ENCODE peak calls at places on chromosomes 6 and 20, in ten cellular contexts. One of them, this sample, is unnamed.

GRCh38 chr20:61186771-61187170 is 65.3 kb upstream of the CDH4 start:
- DNase-seq in choroid plexus epithelial cell: peak; percentile 53
- DNase-seq in brain microvascular endothelial cell: peak; percentile 45
- DNase-seq in BJ: no peak
- DNase-seq in prostate gland: no peak
- DNase-seq in GM12878: no peak
- DNase-seq in stomach: no peak
- DNase-seq in sigmoid colon: no peak
- DNase-seq in uterus: no peak
- DNase-seq in fibroblast of lung: peak; percentile 70
- DNase-seq in this sample: no peak

GRCh38 chr6:4805553-4806307 is 29.5 kb downstream of the CDYL start:
- DNase-seq in prostate gland: peak; percentile 34
- DNase-seq in fibroblast of lung: peak; percentile 48
- DNase-seq in choroid plexus epithelial cell: peak; percentile 57
- DNase-seq in BJ: no peak
- DNase-seq in stomach: peak; percentile 71
- DNase-seq in GM12878: no peak
- DNase-seq in uterus: peak; percentile 43
- DNase-seq in brain microvascular endothelial cell: no peak
- DNase-seq in sigmoid colon: peak; percentile 68
- DNase-seq in this sample: no peak

GRCh38 chr20:14067631-14068030 is 72.3 kb downstream of the MACROD2 start:
- DNase-seq in GM12878: no peak
- DNase-seq in stomach: no peak
- DNase-seq in prostate gland: no peak
- DNase-seq in sigmoid colon: no peak
- DNase-seq in brain microvascular endothelial cell: no peak
- DNase-seq in choroid plexus epithelial cell: no peak
- DNase-seq in BJ: no peak
- DNase-seq in fibroblast of lung: no peak
- DNase-seq in uterus: no peak
- DNase-seq in this sample: no peak

GRCh38 chr6:104887350-104887749 is 27.6 kb upstream of the HACE1 start:
- DNase-seq in GM12878: no peak
- DNase-seq in stomach: no peak
- DNase-seq in choroid plexus epithelial cell: peak; percentile 42
- DNase-seq in sigmoid colon: no peak
- DNase-seq in prostate gland: no peak
- DNase-seq in brain microvascular endothelial cell: peak; percentile 9
- DNase-seq in uterus: no peak
- DNase-seq in BJ: no peak
- DNase-seq in fibroblast of lung: peak; percentile 43
- DNase-seq in this sample: no peak

GRCh38 chr6:3377536-3378397 is 79.1 kb downstream of the SLC22A23 start:
- DNase-seq in GM12878: no peak
- DNase-seq in fibroblast of lung: peak; percentile 49
- DNase-seq in stomach: no peak
- DNase-seq in sigmoid colon: peak; percentile 25
- DNase-seq in BJ: no peak
- DNase-seq in brain microvascular endothelial cell: no peak
- DNase-seq in choroid plexus epithelial cell: peak; percentile 43
- DNase-seq in uterus: no peak
- DNase-seq in prostate gland: no peak
- DNase-seq in this sample: no peak

GRCh38 chr20:21166801-21167200 is 40.9 kb downstream of the KIZ start:
- DNase-seq in fibroblast of lung: no peak
- DNase-seq in stomach: no peak
- DNase-seq in GM12878: no peak
- DNase-seq in prostate gland: no peak
- DNase-seq in brain microvascular endothelial cell: no peak
- DNase-seq in BJ: no peak
- DNase-seq in choroid plexus epithelial cell: no peak
- DNase-seq in sigmoid colon: no peak
- DNase-seq in uterus: no peak
- DNase-seq in this sample: no peak

GRCh38 chr6:16735014-16735413 is 26.2 kb downstream of the ATXN1 start:
- DNase-seq in brain microvascular endothelial cell: no peak
- DNase-seq in prostate gland: no peak
- DNase-seq in uterus: no peak
- DNase-seq in sigmoid colon: no peak
- DNase-seq in GM12878: no peak
- DNase-seq in choroid plexus epithelial cell: no peak
- DNase-seq in BJ: no peak
- DNase-seq in stomach: no peak
- DNase-seq in fibroblast of lung: no peak
- DNase-seq in this sample: no peak

GRCh38 chr20:21796059-21796458 is 90.6 kb downstream of the PAX1 start:
- DNase-seq in uterus: no peak
- DNase-seq in stomach: no peak
- DNase-seq in BJ: no peak
- DNase-seq in sigmoid colon: no peak
- DNase-seq in choroid plexus epithelial cell: no peak
- DNase-seq in GM12878: no peak
- DNase-seq in brain microvascular endothelial cell: no peak
- DNase-seq in prostate gland: no peak
- DNase-seq in fibroblast of lung: no peak
- DNase-seq in this sample: no peak

DNA sequence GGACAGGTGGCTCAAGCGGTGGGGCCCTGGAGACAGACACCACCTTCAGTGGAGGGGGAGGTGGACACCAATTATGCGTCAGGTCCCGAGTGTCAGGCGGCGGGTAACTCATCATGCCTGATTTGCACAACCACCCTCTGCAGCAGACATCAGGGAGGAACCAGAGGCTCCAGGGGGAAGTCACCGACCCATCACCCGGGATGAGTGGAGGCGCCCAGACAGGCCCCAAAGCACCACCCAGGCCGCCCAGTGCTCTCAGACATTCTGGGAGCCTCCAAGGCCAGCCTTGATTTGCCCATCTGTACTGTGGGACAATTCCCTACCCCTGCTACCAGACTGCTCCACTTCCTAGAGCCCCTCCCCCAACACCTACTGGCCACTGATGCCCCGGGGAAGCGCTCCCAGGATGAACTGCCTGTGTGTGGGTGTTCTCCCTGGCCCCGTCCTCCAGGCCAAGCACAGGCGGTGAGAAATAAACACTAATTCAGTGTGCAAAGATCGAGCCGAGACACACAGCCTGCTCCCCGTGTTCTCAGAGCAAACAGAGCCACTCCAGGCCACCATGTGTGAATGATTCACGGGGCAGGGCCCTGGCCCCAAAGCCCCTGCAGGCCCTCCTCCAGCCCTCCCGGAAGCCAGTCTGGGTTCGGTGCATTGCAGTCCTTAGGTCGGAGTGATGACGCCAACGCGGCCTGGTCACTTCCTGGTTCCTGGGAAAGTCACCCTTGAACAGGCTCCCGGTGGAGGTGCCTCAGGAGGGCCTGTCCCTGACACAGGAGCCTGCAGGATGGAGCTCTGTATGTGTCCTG is 107.2 kb downstream of the ASXL1 start:
- DNase-seq in GM12878: no peak
- DNase-seq in prostate gland: no peak
- DNase-seq in BJ: no peak
- DNase-seq in choroid plexus epithelial cell: peak; percentile 94
- DNase-seq in brain microvascular endothelial cell: peak; percentile 88
- DNase-seq in stomach: peak; percentile 90
- DNase-seq in fibroblast of lung: peak; percentile 87
- DNase-seq in uterus: peak; percentile 63
- DNase-seq in sigmoid colon: peak; percentile 92
- DNase-seq in this sample: no peak
- H3K4me3 ChIP-seq in GM12878: no peak overlapping the region
- H3K4me3 ChIP-seq in prostate gland: no peak overlapping the region
- H3K4me3 ChIP-seq in BJ: no peak overlapping the region
- H3K4me3 ChIP-seq in choroid plexus epithelial cell: no peak overlapping the region
- H3K4me3 ChIP-seq in brain microvascular endothelial cell: no peak overlapping the region
- H3K4me3 ChIP-seq in stomach: no peak overlapping the region
- H3K4me3 ChIP-seq in fibroblast of lung: no peak overlapping the region
- H3K4me3 ChIP-seq in uterus: no peak overlapping the region
- H3K4me3 ChIP-seq in sigmoid colon: no peak overlapping the region
- H3K4me3 ChIP-seq in this sample: no peak overlapping the region

GRCh38 chr6:128487746-128488145 is 32.7 kb downstream of the PTPRK start:
- DNase-seq in prostate gland: no peak
- DNase-seq in GM12878: no peak
- DNase-seq in brain microvascular endothelial cell: peak; percentile 71
- DNase-seq in choroid plexus epithelial cell: peak; percentile 87
- DNase-seq in fibroblast of lung: peak; percentile 97
- DNase-seq in uterus: no peak
- DNase-seq in stomach: no peak
- DNase-seq in BJ: no peak
- DNase-seq in sigmoid colon: no peak
- DNase-seq in this sample: no peak

GRCh38 chr6:128482642-128483041 is 37.8 kb downstream of the PTPRK start:
- DNase-seq in BJ: no peak
- DNase-seq in stomach: no peak
- DNase-seq in brain microvascular endothelial cell: no peak
- DNase-seq in prostate gland: no peak
- DNase-seq in uterus: no peak
- DNase-seq in fibroblast of lung: no peak
- DNase-seq in choroid plexus epithelial cell: no peak
- DNase-seq in GM12878: no peak
- DNase-seq in sigmoid colon: no peak
- DNase-seq in this sample: no peak

GRCh38 chr6:128491041-128491642 is 29.3 kb downstream of the PTPRK start:
- DNase-seq in BJ: no peak
- DNase-seq in stomach: no peak
- DNase-seq in uterus: no peak
- DNase-seq in prostate gland: peak; percentile 66
- DNase-seq in choroid plexus epithelial cell: peak; percentile 49
- DNase-seq in brain microvascular endothelial cell: peak; percentile 41
- DNase-seq in sigmoid colon: no peak
- DNase-seq in fibroblast of lung: peak; percentile 78
- DNase-seq in GM12878: no peak
- DNase-seq in this sample: no peak

GRCh38 chr6:128483472-128484135 is 36.8 kb downstream of the PTPRK start:
- DNase-seq in brain microvascular endothelial cell: no peak
- DNase-seq in fibroblast of lung: no peak
- DNase-seq in uterus: no peak
- DNase-seq in BJ: no peak
- DNase-seq in sigmoid colon: no peak
- DNase-seq in stomach: no peak
- DNase-seq in prostate gland: no peak
- DNase-seq in choroid plexus epithelial cell: no peak
- DNase-seq in GM12878: no peak
- DNase-seq in this sample: no peak

DNA sequence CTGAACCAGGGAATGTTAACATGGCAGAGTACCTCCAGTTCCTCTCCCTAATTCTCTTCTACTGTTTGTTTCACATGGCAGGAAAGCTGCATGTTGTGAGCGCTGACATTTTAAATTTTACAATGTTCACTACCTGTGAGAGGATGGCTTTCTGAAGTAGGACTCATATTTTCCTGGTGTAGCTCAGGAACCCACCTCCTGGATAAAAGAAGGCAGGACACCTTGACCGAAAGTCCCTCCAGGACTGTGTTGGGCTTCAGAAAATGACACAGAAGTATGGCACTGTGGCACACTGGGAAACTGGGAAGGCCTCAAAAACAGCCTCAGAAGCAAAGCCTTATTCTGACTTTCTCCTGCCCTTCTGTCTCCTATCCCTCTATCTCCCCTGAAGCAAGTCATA is 33.3 kb downstream of the PTPRK start:
- DNase-seq in brain microvascular endothelial cell: no peak
- DNase-seq in fibroblast of lung: no peak
- DNase-seq in stomach: no peak
- DNase-seq in choroid plexus epithelial cell: peak; percentile 30
- DNase-seq in sigmoid colon: no peak
- DNase-seq in uterus: no peak
- DNase-seq in GM12878: no peak
- DNase-seq in BJ: no peak
- DNase-seq in prostate gland: no peak
- DNase-seq in this sample: no peak
- TF ChIP-seq CTCF in brain microvascular endothelial cell: peak; percentile 55
- TF ChIP-seq CTCF in fibroblast of lung: peak; percentile 14
- TF ChIP-seq CTCF in stomach: peak; percentile 6
- TF ChIP-seq CTCF in choroid plexus epithelial cell: peak; percentile 66
- TF ChIP-seq CTCF in sigmoid colon: no peak
- TF ChIP-seq CTCF in uterus: no peak
- TF ChIP-seq CTCF in GM12878: no peak
- TF ChIP-seq CTCF in BJ: peak; percentile 18
- TF ChIP-seq CTCF in prostate gland: no peak
- TF ChIP-seq CTCF in this sample: no peak

GRCh38 chr6:70112686-70113570 is 190.0 kb downstream of the COL9A1 start:
- DNase-seq in choroid plexus epithelial cell: no peak
- DNase-seq in uterus: no peak
- DNase-seq in brain microvascular endothelial cell: no peak
- DNase-seq in prostate gland: no peak
- DNase-seq in BJ: no peak
- DNase-seq in stomach: no peak
- DNase-seq in sigmoid colon: no peak
- DNase-seq in fibroblast of lung: no peak
- DNase-seq in GM12878: no peak
- DNase-seq in this sample: no peak

GRCh38 chr6:70111737-70112136 is 191.1 kb downstream of the COL9A1 start:
- DNase-seq in choroid plexus epithelial cell: no peak
- DNase-seq in uterus: no peak
- DNase-seq in stomach: no peak
- DNase-seq in BJ: no peak
- DNase-seq in brain microvascular endothelial cell: no peak
- DNase-seq in GM12878: no peak
- DNase-seq in sigmoid colon: no peak
- DNase-seq in prostate gland: no peak
- DNase-seq in fibroblast of lung: no peak
- DNase-seq in this sample: no peak

GRCh38 chr6:70108230-70108629 is 194.7 kb downstream of the COL9A1 start:
- DNase-seq in stomach: no peak
- DNase-seq in BJ: no peak
- DNase-seq in fibroblast of lung: peak; percentile 17
- DNase-seq in uterus: no peak
- DNase-seq in GM12878: peak; percentile 21
- DNase-seq in brain microvascular endothelial cell: peak; percentile 18
- DNase-seq in sigmoid colon: no peak
- DNase-seq in prostate gland: no peak
- DNase-seq in choroid plexus epithelial cell: peak; percentile 66
- DNase-seq in this sample: no peak

DNA sequence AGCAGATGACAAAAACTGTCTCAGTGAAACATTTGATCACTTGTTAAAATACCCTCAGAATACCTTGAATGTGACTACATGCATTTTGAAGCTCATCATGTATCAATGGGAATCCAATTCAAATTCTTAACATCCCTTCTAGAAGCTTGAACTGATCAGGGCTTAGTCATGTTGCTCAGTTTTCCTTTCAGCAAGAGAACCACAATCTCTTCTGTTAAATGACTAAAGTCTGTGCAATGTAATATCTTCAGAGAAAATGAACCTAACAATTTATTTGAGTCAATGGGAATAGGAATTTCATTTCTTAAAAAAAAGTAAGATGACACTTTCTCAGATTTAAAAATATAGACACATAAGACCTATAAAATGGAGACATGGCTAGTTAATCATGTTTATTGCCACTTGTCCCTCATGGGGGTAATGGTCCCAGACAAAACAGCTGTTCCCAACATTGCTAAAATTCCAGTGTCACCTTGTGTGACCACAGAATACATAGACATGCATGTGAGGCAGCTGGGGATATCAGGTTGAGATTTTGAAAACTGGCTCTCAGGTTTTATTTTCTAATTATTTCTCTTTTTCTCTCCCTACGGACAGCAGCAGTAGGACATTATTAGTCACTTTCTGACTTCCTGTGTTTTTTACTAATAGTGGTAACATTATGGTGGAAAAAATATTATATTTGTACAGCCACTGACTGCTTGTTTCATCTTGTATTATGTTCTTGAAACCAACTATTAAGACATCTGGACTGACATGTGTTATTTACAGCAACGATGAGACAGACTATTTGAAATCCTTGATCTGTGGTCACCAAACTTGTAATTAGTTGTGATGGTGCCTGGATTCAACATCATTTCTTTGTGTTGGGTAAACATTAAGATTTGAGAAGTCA is 192.5 kb downstream of the COL9A1 start:
- DNase-seq in choroid plexus epithelial cell: peak; percentile 8
- DNase-seq in fibroblast of lung: peak; percentile 15
- DNase-seq in BJ: peak; percentile 4
- DNase-seq in brain microvascular endothelial cell: no peak
- DNase-seq in GM12878: no peak
- DNase-seq in prostate gland: no peak
- DNase-seq in uterus: no peak
- DNase-seq in stomach: no peak
- DNase-seq in sigmoid colon: no peak
- DNase-seq in this sample: no peak
- H3K4me3 ChIP-seq in choroid plexus epithelial cell: no peak overlapping the region
- H3K4me3 ChIP-seq in fibroblast of lung: no peak overlapping the region
- H3K4me3 ChIP-seq in BJ: no peak overlapping the region
- H3K4me3 ChIP-seq in brain microvascular endothelial cell: no peak overlapping the region
- H3K4me3 ChIP-seq in GM12878: no peak overlapping the region
- H3K4me3 ChIP-seq in prostate gland: no peak overlapping the region
- H3K4me3 ChIP-seq in uterus: no peak overlapping the region
- H3K4me3 ChIP-seq in stomach: no peak overlapping the region
- H3K4me3 ChIP-seq in sigmoid colon: no peak overlapping the region
- H3K4me3 ChIP-seq in this sample: no peak overlapping the region

DNA sequence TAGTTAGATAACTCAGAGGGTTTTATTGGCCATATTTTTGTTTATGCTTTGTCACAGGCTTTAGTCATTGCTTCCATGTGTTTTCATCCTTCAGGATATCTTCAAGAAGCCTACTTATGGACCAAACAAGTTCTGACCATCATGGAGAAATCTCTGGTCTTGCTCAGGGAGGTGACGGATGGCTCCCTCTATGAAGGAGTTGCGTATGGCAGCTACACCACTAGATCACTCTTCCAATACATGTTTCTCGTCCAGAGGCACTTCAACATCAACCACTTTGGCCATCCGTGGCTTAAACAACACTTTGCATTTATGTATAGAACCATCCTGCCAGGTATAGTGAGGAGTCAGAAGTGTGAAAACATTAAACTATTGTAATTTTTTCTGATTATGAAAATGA is 30.3 kb upstream of the CALHM6 start:
- DNase-seq in prostate gland: no peak
- DNase-seq in brain microvascular endothelial cell: no peak
- DNase-seq in choroid plexus epithelial cell: no peak
- DNase-seq in BJ: no peak
- DNase-seq in sigmoid colon: no peak
- DNase-seq in stomach: no peak
- DNase-seq in fibroblast of lung: no peak
- DNase-seq in GM12878: no peak
- DNase-seq in uterus: no peak
- DNase-seq in this sample: no peak
- TF ChIP-seq CTCF in prostate gland: no peak
- TF ChIP-seq CTCF in brain microvascular endothelial cell: no peak
- TF ChIP-seq CTCF in choroid plexus epithelial cell: no peak
- TF ChIP-seq CTCF in BJ: no peak
- TF ChIP-seq CTCF in sigmoid colon: no peak
- TF ChIP-seq CTCF in stomach: no peak
- TF ChIP-seq CTCF in fibroblast of lung: no peak
- TF ChIP-seq CTCF in GM12878: no peak
- TF ChIP-seq CTCF in uterus: no peak
- TF ChIP-seq CTCF in this sample: no peak

This sample was measured in AG04449.